ENCODE peak calls at places on chromosomes 2 and 18, in seven cellular contexts. One of them, this sample, is unnamed.

GRCh38 chr2:239184179-239184578 is 216.6 kb downstream of the HDAC4 start:
- DNase-seq in putamen: no peak
- DNase-seq in Caki2: no peak
- DNase-seq in EH: no peak
- DNase-seq in activated CD4-positive, alpha-beta memory T cell treated with anti-CD3 and anti-CD28 coated beads, Interleukin-2, amount 10 ng/mL, durations not matched to agents 7 days and 5 days: no peak
- DNase-seq in astrocyte of the spinal cord: no peak
- DNase-seq in HCEC 1CT: no peak
- DNase-seq in this sample: no peak

GRCh38 chr2:84906108-84906899 is 848 bp downstream of the TMSB10 start:
- DNase-seq in putamen: no peak
- DNase-seq in Caki2: peak; percentile 31
- DNase-seq in EH: peak; percentile 34
- DNase-seq in activated CD4-positive, alpha-beta memory T cell treated with anti-CD3 and anti-CD28 coated beads, Interleukin-2, amount 10 ng/mL, durations not matched to agents 7 days and 5 days: peak; percentile 76
- DNase-seq in astrocyte of the spinal cord: no peak
- DNase-seq in HCEC 1CT: no peak
- DNase-seq in this sample: no peak

GRCh38 chr2:70496819-70497218 is 56.8 kb downstream of the TGFA start:
- DNase-seq in putamen: no peak
- DNase-seq in Caki2: peak; percentile 31
- DNase-seq in EH: peak; percentile 33
- DNase-seq in activated CD4-positive, alpha-beta memory T cell treated with anti-CD3 and anti-CD28 coated beads, Interleukin-2, amount 10 ng/mL, durations not matched to agents 7 days and 5 days: no peak
- DNase-seq in astrocyte of the spinal cord: no peak
- DNase-seq in HCEC 1CT: no peak
- DNase-seq in this sample: peak; percentile 20

GRCh38 chr2:929965-930364 is 20.7 kb upstream of the SNTG2 start:
- DNase-seq in putamen: no peak
- DNase-seq in Caki2: no peak
- DNase-seq in EH: no peak
- DNase-seq in activated CD4-positive, alpha-beta memory T cell treated with anti-CD3 and anti-CD28 coated beads, Interleukin-2, amount 10 ng/mL, durations not matched to agents 7 days and 5 days: no peak
- DNase-seq in astrocyte of the spinal cord: no peak
- DNase-seq in HCEC 1CT: no peak
- DNase-seq in this sample: no peak

GRCh38 chr2:200308421-200309295 is 2.2 kb downstream of the SPATS2L start:
- DNase-seq in putamen: no peak
- DNase-seq in Caki2: peak; percentile 43
- DNase-seq in EH: peak; percentile 58
- DNase-seq in activated CD4-positive, alpha-beta memory T cell treated with anti-CD3 and anti-CD28 coated beads, Interleukin-2, amount 10 ng/mL, durations not matched to agents 7 days and 5 days: no peak
- DNase-seq in astrocyte of the spinal cord: peak; percentile 65
- DNase-seq in HCEC 1CT: peak; percentile 58
- DNase-seq in this sample: no peak

GRCh38 chr2:17958486-17959092 is 80.1 kb downstream of the KCNS3 start:
- DNase-seq in putamen: no peak
- DNase-seq in Caki2: no peak
- DNase-seq in EH: no peak
- DNase-seq in activated CD4-positive, alpha-beta memory T cell treated with anti-CD3 and anti-CD28 coated beads, Interleukin-2, amount 10 ng/mL, durations not matched to agents 7 days and 5 days: no peak
- DNase-seq in astrocyte of the spinal cord: no peak
- DNase-seq in HCEC 1CT: no peak
- DNase-seq in this sample: no peak

GRCh38 chr2:217775920-217776503 is 226.8 kb downstream of the TNS1 start:
- DNase-seq in putamen: no peak
- DNase-seq in Caki2: no peak
- DNase-seq in EH: no peak
- DNase-seq in activated CD4-positive, alpha-beta memory T cell treated with anti-CD3 and anti-CD28 coated beads, Interleukin-2, amount 10 ng/mL, durations not matched to agents 7 days and 5 days: no peak
- DNase-seq in astrocyte of the spinal cord: no peak
- DNase-seq in HCEC 1CT: no peak
- DNase-seq in this sample: no peak

GRCh38 chr18:65821890-65822289 is 71.1 kb downstream of the CDH7 start:
- DNase-seq in putamen: no peak
- DNase-seq in Caki2: no peak
- DNase-seq in EH: no peak
- DNase-seq in activated CD4-positive, alpha-beta memory T cell treated with anti-CD3 and anti-CD28 coated beads, Interleukin-2, amount 10 ng/mL, durations not matched to agents 7 days and 5 days: no peak
- DNase-seq in astrocyte of the spinal cord: no peak
- DNase-seq in HCEC 1CT: no peak
- DNase-seq in this sample: no peak

GRCh38 chr2:46493241-46493970 is 14.0 kb downstream of the TMEM247 start:
- DNase-seq in putamen: peak; percentile 47
- DNase-seq in Caki2: no peak
- DNase-seq in EH: peak; percentile 87
- DNase-seq in activated CD4-positive, alpha-beta memory T cell treated with anti-CD3 and anti-CD28 coated beads, Interleukin-2, amount 10 ng/mL, durations not matched to agents 7 days and 5 days: no peak
- DNase-seq in astrocyte of the spinal cord: peak; percentile 60
- DNase-seq in HCEC 1CT: peak; percentile 80
- DNase-seq in this sample: no peak

GRCh38 chr2:70793450-70793849 is 3.0 kb upstream of the FIGLA start:
- DNase-seq in putamen: no peak
- DNase-seq in Caki2: no peak
- DNase-seq in EH: no peak
- DNase-seq in activated CD4-positive, alpha-beta memory T cell treated with anti-CD3 and anti-CD28 coated beads, Interleukin-2, amount 10 ng/mL, durations not matched to agents 7 days and 5 days: no peak
- DNase-seq in astrocyte of the spinal cord: no peak
- DNase-seq in HCEC 1CT: no peak
- DNase-seq in this sample: no peak

GRCh38 chr18:12312936-12313335 is 4.9 kb downstream of the TUBB6 start:
- DNase-seq in putamen: no peak
- DNase-seq in Caki2: no peak
- DNase-seq in EH: no peak
- DNase-seq in activated CD4-positive, alpha-beta memory T cell treated with anti-CD3 and anti-CD28 coated beads, Interleukin-2, amount 10 ng/mL, durations not matched to agents 7 days and 5 days: no peak
- DNase-seq in astrocyte of the spinal cord: no peak
- DNase-seq in HCEC 1CT: no peak
- DNase-seq in this sample: no peak

GRCh38 chr18:8797206-8797605 is 91.8 kb downstream of the MTCL1 start:
- DNase-seq in putamen: peak; percentile 62
- DNase-seq in Caki2: no peak
- DNase-seq in EH: peak; percentile 44
- DNase-seq in activated CD4-positive, alpha-beta memory T cell treated with anti-CD3 and anti-CD28 coated beads, Interleukin-2, amount 10 ng/mL, durations not matched to agents 7 days and 5 days: no peak
- DNase-seq in astrocyte of the spinal cord: peak; percentile 44
- DNase-seq in HCEC 1CT: no peak
- DNase-seq in this sample: no peak

GRCh38 chr2:239003933-239004636 is 156.2 kb downstream of the TWIST2 start:
- DNase-seq in putamen: no peak
- DNase-seq in Caki2: no peak
- DNase-seq in EH: no peak
- DNase-seq in activated CD4-positive, alpha-beta memory T cell treated with anti-CD3 and anti-CD28 coated beads, Interleukin-2, amount 10 ng/mL, durations not matched to agents 7 days and 5 days: no peak
- DNase-seq in astrocyte of the spinal cord: no peak
- DNase-seq in HCEC 1CT: no peak
- DNase-seq in this sample: no peak

GRCh38 chr18:7383336-7383980 is 152.6 kb downstream of the LRRC30 start:
- DNase-seq in putamen: peak; percentile 41
- DNase-seq in Caki2: no peak
- DNase-seq in EH: no peak
- DNase-seq in activated CD4-positive, alpha-beta memory T cell treated with anti-CD3 and anti-CD28 coated beads, Interleukin-2, amount 10 ng/mL, durations not matched to agents 7 days and 5 days: no peak
- DNase-seq in astrocyte of the spinal cord: no peak
- DNase-seq in HCEC 1CT: no peak
- DNase-seq in this sample: no peak

GRCh38 chr2:222651721-222652420 is 4.0 kb downstream of the FARSB start:
- DNase-seq in putamen: no peak
- DNase-seq in Caki2: no peak
- DNase-seq in EH: peak; percentile 73
- DNase-seq in activated CD4-positive, alpha-beta memory T cell treated with anti-CD3 and anti-CD28 coated beads, Interleukin-2, amount 10 ng/mL, durations not matched to agents 7 days and 5 days: no peak
- DNase-seq in astrocyte of the spinal cord: no peak
- DNase-seq in HCEC 1CT: no peak
- DNase-seq in this sample: no peak

GRCh38 chr18:25299426-25299825 is 52.5 kb downstream of the ZNF521 start:
- DNase-seq in putamen: no peak
- DNase-seq in Caki2: no peak
- DNase-seq in EH: peak; percentile 78
- DNase-seq in activated CD4-positive, alpha-beta memory T cell treated with anti-CD3 and anti-CD28 coated beads, Interleukin-2, amount 10 ng/mL, durations not matched to agents 7 days and 5 days: no peak
- DNase-seq in astrocyte of the spinal cord: peak; percentile 63
- DNase-seq in HCEC 1CT: peak; percentile 90
- DNase-seq in this sample: peak; percentile 25

This sample was measured in epithelial cell of proximal tubule.